ENCODE peak calls at places on chromosomes 5 and 9, in four cellular contexts. W, X, U and C are unnamed samples.

GRCh38 chr5:67842806-67843205 is 372.8 kb upstream of the PIK3R1 start:
- DNase-seq in U (peak), W (no peak), X (no peak), C (no peak)

GRCh38 chr9:89799221-89799620 is 194.4 kb downstream of the GADD45G start:
- DNase-seq in U (no peak), W (no peak), X (no peak), C (no peak)

GRCh38 chr9:96193356-96193755 is 108.6 kb downstream of the HSD17B3 start:
- DNase-seq in U (no peak), W (no peak), X (no peak), C (no peak)

GRCh38 chr5:93589348-93589662 is 6.3 kb downstream of the NR2F1 start:
- DNase-seq in U (no peak), W (no peak), X (no peak), C (no peak)

GRCh38 chr9:123678038-123678877 is 251.7 kb downstream of the DENND1A start:
- DNase-seq in U (no peak), W (no peak), X (no peak), C (no peak)

GRCh38 chr5:14958196-14958595 is 86.6 kb upstream of the ANKH start:
- DNase-seq in U (peak), W (no peak), X (no peak), C (no peak)

GRCh38 chr9:117860849-117861248 is 156.6 kb downstream of the TLR4 start:
- DNase-seq in X (no peak), U (peak), W (no peak), C (no peak)

GRCh38 chr9:115103746-115104477 is 14.0 kb downstream of the TNC start:
- DNase-seq in W (no peak), X (no peak), U (no peak), C (no peak)